ENCODE peak calls at places on chromosomes 3 and 15, in nine cellular contexts. R is HFF-Myc, J is omental fat pad, Q is mammary epithelial cell, B is B cell, H is A549, A is MM.1S, E is neural progenitor cell, I is mesothelial cell of epicardium. X is an unnamed sample.

GRCh38 chr3:127134887-127135240 is 58.1 kb upstream of the PRR23E start:
- DNase-seq in R (no peak), J (no peak), Q (no peak), B (no peak), H (no peak), A (no peak), E (no peak), I (no peak), X (no peak)

GRCh38 chr3:24158756-24159155 is 213.7 kb downstream of the NR1D2 start:
- DNase-seq in R (no peak), J (no peak), Q (no peak), B (no peak), H (no peak), A (no peak), E (no peak), I (no peak), X (no peak)

GRCh38 chr3:126146525-126147146 is 33.8 kb downstream of the ALDH1L1 start:
- DNase-seq in R (no peak), J (no peak), Q (no peak), B (no peak), H (no peak), A (no peak), E (no peak), I (no peak), X (no peak)

GRCh38 chr15:31365655-31366127 is 39.1 kb downstream of the KLF13 start:
- DNase-seq in R (peak), J (peak), Q (peak), B (peak), H (no peak), A (no peak), E (peak), I (peak), X (no peak)

GRCh38 chr3:9878700-9879099 is 1.4 kb downstream of the CIDEC start:
- DNase-seq in R (no peak), J (no peak), Q (no peak), B (no peak), H (peak), A (no peak), E (no peak), I (no peak), X (no peak)

GRCh38 chr15:78398076-78398825 is 39.8 kb upstream of the IREB2 start:
- DNase-seq in R (no peak), J (no peak), Q (no peak), B (no peak), H (no peak), A (no peak), E (no peak), I (no peak), X (no peak)

GRCh38 chr15:90382305-90382704 is 5.7 kb upstream of the IQGAP1 start:
- DNase-seq in R (no peak), J (no peak), Q (peak), B (no peak), H (no peak), A (no peak), E (no peak), I (no peak), X (no peak)

GRCh38 chr15:49015896-49016295 is 30.4 kb downstream of the SECISBP2L start:
- DNase-seq in R (no peak), J (no peak), Q (no peak), B (no peak), H (no peak), A (no peak), E (no peak), I (no peak), X (no peak)

GRCh38 chr3:10026084-10026890 is at the start of gene FANCD2:
- DNase-seq in R (no peak), J (peak), Q (peak), B (peak), H (peak), A (peak), E (peak), I (peak), X (peak)

GRCh38 chr3:94049267-94049666 is 13.4 kb downstream of the DHFR2 start:
- DNase-seq in R (no peak), J (no peak), Q (no peak), B (no peak), H (no peak), A (no peak), E (no peak), I (no peak), X (no peak)

GRCh38 chr3:45760878-45761711 is 35.2 kb downstream of the SLC6A20 start:
- DNase-seq in R (peak), J (no peak), Q (peak), B (peak), H (peak), A (peak), E (peak), I (no peak), X (peak)

GRCh38 chr15:89430530-89431341 is 65.6 kb downstream of the RHCG start:
- DNase-seq in R (peak), J (peak), Q (peak), B (peak), H (peak), A (peak), E (peak), I (peak), X (peak)

GRCh38 chr15:73777741-73778140 is 24.6 kb upstream of the INSYN1 start:
- DNase-seq in R (no peak), J (no peak), Q (peak), B (no peak), H (no peak), A (no peak), E (no peak), I (no peak), X (no peak)

GRCh38 chr3:4988815-4989648 is 9.8 kb downstream of the BHLHE40 start:
- DNase-seq in R (no peak), J (no peak), Q (no peak), B (no peak), H (no peak), A (no peak), E (no peak), I (no peak), X (no peak)

GRCh38 chr3:62558549-62559112 is 185.3 kb upstream of the FEZF2 start:
- DNase-seq in R (no peak), J (no peak), Q (no peak), B (no peak), H (peak), A (no peak), E (peak), I (no peak), X (no peak)

GRCh38 chr15:90071220-90071807 is 31.0 kb downstream of the IDH2 start:
- DNase-seq in R (peak), J (peak), Q (peak), B (peak), H (peak), A (peak), E (peak), I (no peak), X (no peak)

GRCh38 chr3:3170998-3171397 is 8.5 kb downstream of the CRBN start:
- DNase-seq in R (no peak), J (no peak), Q (peak), B (no peak), H (peak), A (peak), E (peak), I (no peak), X (no peak)

GRCh38 chr3:141049681-141050080 is 1.5 kb upstream of the SPSB4 start:
- DNase-seq in R (no peak), J (no peak), Q (no peak), B (no peak), H (peak), A (no peak), E (peak), I (no peak), X (no peak)

GRCh38 chr3:189309400-189309975 is 137.7 kb downstream of the TPRG1 start:
- DNase-seq in R (no peak), J (no peak), Q (peak), B (no peak), H (no peak), A (no peak), E (no peak), I (no peak), X (no peak)

GRCh38 chr3:160796813-160797164 is 40.8 kb downstream of the PPM1L start:
- DNase-seq in R (no peak), J (no peak), Q (no peak), B (no peak), H (no peak), A (no peak), E (no peak), I (no peak), X (no peak)

GRCh38 chr3:18847583-18848197 is 300.6 kb upstream of the KCNH8 start:
- DNase-seq in R (no peak), J (no peak), Q (no peak), B (no peak), H (peak), A (peak), E (peak), I (no peak), X (no peak)

GRCh38 chr3:189981668-189982067 is 139.0 kb downstream of the P3H2 start:
- DNase-seq in R (peak), J (no peak), Q (peak), B (no peak), H (no peak), A (no peak), E (no peak), I (no peak), X (no peak)

GRCh38 chr3:181326637-181327223 is 337.2 kb upstream of the DNAJC19 start:
- DNase-seq in R (no peak), J (no peak), Q (peak), B (peak), H (peak), A (peak), E (peak), I (no peak), X (no peak)

GRCh38 chr15:71577071-71577470 is 233.3 kb upstream of the NR2E3 start:
- DNase-seq in R (no peak), J (no peak), Q (no peak), B (no peak), H (no peak), A (no peak), E (no peak), I (no peak), X (no peak)

GRCh38 chr15:22895465-22896190 is 57.2 kb downstream of the NIPA2 start:
- DNase-seq in R (no peak), J (no peak), Q (peak), B (no peak), H (peak), A (no peak), E (no peak), I (no peak), X (no peak)

GRCh38 chr15:52076889-52077781 is 35.4 kb downstream of the BCL2L10 start:
- DNase-seq in R (peak), J (no peak), Q (peak), B (no peak), H (peak), A (no peak), E (no peak), I (no peak), X (no peak)

GRCh38 chr15:66291816-66292215 is 1.6 kb upstream of the DIS3L start:
- DNase-seq in R (no peak), J (no peak), Q (peak), B (no peak), H (no peak), A (no peak), E (no peak), I (no peak), X (no peak)

GRCh38 chr15:52256930-52257733 is 38.5 kb downstream of the MYO5C start:
- DNase-seq in R (no peak), J (no peak), Q (no peak), B (no peak), H (no peak), A (peak), E (peak), I (no peak), X (no peak)

GRCh38 chr3:51538459-51539290 is at the start of gene RAD54L2:
- DNase-seq in R (peak), J (peak), Q (peak), B (peak), H (peak), A (peak), E (peak), I (peak), X (peak)

GRCh38 chr3:153495422-153495821 is 333.4 kb downstream of the RAP2B start:
- DNase-seq in R (no peak), J (no peak), Q (no peak), B (no peak), H (no peak), A (no peak), E (no peak), I (no peak), X (no peak)

GRCh38 chr3:144028798-144029411 is 57.3 kb downstream of the DIPK2A start:
- DNase-seq in R (no peak), J (no peak), Q (no peak), B (peak), H (no peak), A (no peak), E (no peak), I (no peak), X (no peak)

GRCh38 chr15:63093486-63094205 is 28.0 kb upstream of the LACTB start:
- DNase-seq in R (peak), J (peak), Q (peak), B (peak), H (peak), A (peak), E (peak), I (peak), X (peak)

GRCh38 chr15:55289011-55289572 is 521 bp downstream of the RAB27A start:
- DNase-seq in R (no peak), J (no peak), Q (peak), B (peak), H (peak), A (peak), E (peak), I (no peak), X (no peak)

GRCh38 chr3:108552267-108553159 is 36.7 kb downstream of the CIP2A start:
- DNase-seq in R (peak), J (no peak), Q (peak), B (no peak), H (peak), A (peak), E (peak), I (no peak), X (no peak)

GRCh38 chr3:44076221-44076829 is 165.4 kb upstream of the TOPAZ1 start:
- DNase-seq in R (no peak), J (no peak), Q (no peak), B (no peak), H (no peak), A (no peak), E (no peak), I (no peak), X (no peak)

GRCh38 chr3:190716961-190717360 is 145.5 kb downstream of the GMNC start:
- DNase-seq in R (no peak), J (no peak), Q (no peak), B (no peak), H (no peak), A (no peak), E (no peak), I (no peak), X (no peak)

GRCh38 chr3:141485578-141486415 is 1.0 kb upstream of the RASA2 start:
- DNase-seq in R (peak), J (no peak), Q (peak), B (peak), H (peak), A (no peak), E (peak), I (no peak), X (no peak)

GRCh38 chr3:123027292-123028232 is at the start of gene SEMA5B:
- DNase-seq in R (no peak), J (no peak), Q (peak), B (peak), H (peak), A (peak), E (peak), I (peak), X (peak)
- TF ChIP-seq CTCF in R (peak), J (no peak), Q (peak), B (peak), H (peak), A (peak), E (peak), I (no peak), X (peak)

DNA sequence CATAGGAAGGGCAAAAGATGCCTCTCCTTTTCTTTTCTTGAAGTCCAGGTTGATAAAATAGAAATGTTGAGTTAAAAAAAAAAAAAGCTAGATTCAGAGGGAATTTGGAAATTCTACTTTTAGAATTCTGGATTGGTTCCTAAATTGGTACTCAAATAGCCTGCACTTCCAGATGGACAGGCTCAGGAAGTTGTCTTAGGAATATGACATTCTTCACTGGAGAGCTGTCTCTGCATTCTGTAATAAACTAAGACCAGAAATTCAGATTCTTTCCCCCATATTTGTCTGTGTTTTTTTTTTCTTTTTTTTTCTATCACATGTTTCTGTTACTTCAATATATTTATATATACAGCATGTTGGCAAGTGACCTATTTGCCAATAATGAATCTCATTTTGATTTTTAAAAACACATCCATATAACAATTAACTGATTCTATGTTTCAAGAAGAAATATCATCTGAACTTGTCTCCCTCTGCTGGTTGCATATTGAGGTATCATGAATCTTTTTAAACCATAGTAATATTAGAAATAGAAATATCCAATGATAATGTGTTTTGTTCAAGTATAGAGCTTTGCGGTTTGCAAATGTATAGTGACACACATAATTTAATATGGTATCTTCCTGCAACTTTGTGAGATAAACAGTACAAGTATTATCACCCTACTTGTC is 8.5 kb upstream of the LSAMP start:
- DNase-seq in R (no peak), J (no peak), Q (no peak), B (no peak), H (no peak), A (no peak), E (no peak), I (no peak), X (no peak)
- TF ChIP-seq CTCF in R (no peak), J (no peak), Q (peak), B (no peak), H (no peak), A (no peak), E (peak), I (peak), X (no peak)

GRCh38 chr3:50246517-50246954 is 10.5 kb downstream of the GNAI2 start:
- DNase-seq in R (peak), J (no peak), Q (peak), B (peak), H (peak), A (peak), E (peak), I (no peak), X (no peak)
- TF ChIP-seq CTCF in R (no peak), J (no peak), Q (no peak), B (peak), H (peak), A (no peak), E (no peak), I (peak), X (no peak)

DNA sequence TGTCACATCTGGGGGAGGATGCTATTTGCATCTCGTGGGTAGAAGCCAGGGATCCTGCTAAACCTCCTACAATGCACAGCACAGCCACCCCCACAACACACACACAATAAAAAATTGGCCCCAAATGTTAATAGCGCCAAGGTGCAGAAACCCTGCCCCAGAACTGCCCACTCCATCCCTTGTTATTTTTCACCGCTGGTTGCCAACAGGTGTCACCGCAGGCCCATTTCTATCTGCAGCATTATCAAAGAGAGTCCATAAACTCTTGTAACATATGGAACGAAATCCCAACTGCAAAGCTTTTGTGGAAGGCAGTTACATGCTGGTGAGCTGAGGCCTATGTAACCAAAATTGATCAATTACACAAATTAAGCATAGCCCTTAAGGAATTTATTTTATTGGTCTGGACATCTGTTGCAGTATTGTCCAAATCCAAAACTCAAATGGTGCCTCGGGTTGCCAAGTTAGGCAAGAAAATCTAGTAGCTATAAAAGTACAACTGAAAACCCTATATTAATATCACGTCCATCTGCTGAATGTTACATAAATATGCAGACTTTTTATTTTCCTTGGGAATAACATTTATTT is 66.2 kb downstream of the SAMMSON start:
- DNase-seq in R (no peak), J (no peak), Q (no peak), B (no peak), H (peak), A (no peak), E (peak), I (no peak), X (no peak)
- TF ChIP-seq CTCF in R (peak), J (no peak), Q (peak), B (no peak), H (peak), A (peak), E (peak), I (no peak), X (peak)

GRCh38 chr3:128482857-128483656 is 9.9 kb downstream of the GATA2 start:
- DNase-seq in R (peak), J (no peak), Q (peak), B (no peak), H (no peak), A (no peak), E (peak), I (no peak), X (no peak)
- TF ChIP-seq CTCF in R (no peak), J (no peak), Q (no peak), B (no peak), H (no peak), A (no peak), E (no peak), I (no peak), X (no peak)

GRCh38 chr3:414063-414462 is 217.5 kb downstream of the CHL1 start:
- DNase-seq in R (no peak), J (no peak), Q (no peak), B (no peak), H (peak), A (no peak), E (peak), I (no peak), X (no peak)
- TF ChIP-seq CTCF in R (no peak), J (no peak), Q (peak), B (peak), H (peak), A (peak), E (peak), I (peak), X (peak)

X was measured in D721Med.